ENCODE peak calls at places on chromosomes 11 and 22, in six cellular contexts. F is uterus, V is kidney epithelial cell, M is pancreas, X is cardiac fibroblast, J is IMR-90. P is an unnamed sample.

GRCh38 chr22:43826142-43827093 is 14.3 kb upstream of the EFCAB6 start:
- DNase-seq in F (no peak), V (peak), M (peak), X (peak), J (peak), P (peak)

GRCh38 chr22:22565991-22566390 is 6.9 kb upstream of the PRAME start:
- DNase-seq in F (no peak), V (no peak), M (no peak), X (peak), J (peak), P (peak)

GRCh38 chr22:22710719-22711531 is 66.5 kb downstream of the GGTLC2 start:
- DNase-seq in F (peak), V (no peak), M (peak), X (peak), J (peak), P (peak)

GRCh38 chr22:47929073-47929472 is 1166.6 kb downstream of the TBC1D22A start:
- DNase-seq in F (no peak), V (no peak), M (no peak), X (no peak), J (no peak), P (no peak)

GRCh38 chr11:9664276-9665171 is 647 bp downstream of the SWAP70 start:
- DNase-seq in F (peak), V (no peak), M (peak), X (peak), J (peak), P (peak)

GRCh38 chr22:20012741-20013331 is 3.8 kb downstream of the ARVCF start:
- DNase-seq in F (no peak), V (no peak), M (no peak), X (no peak), J (no peak), P (no peak)

GRCh38 chr22:29032584-29032983 is 29.0 kb downstream of the C22orf31 start:
- DNase-seq in F (no peak), V (no peak), M (peak), X (peak), J (peak), P (peak)

GRCh38 chr11:23311986-23312940 is 452.0 kb upstream of the CCDC179 start:
- DNase-seq in F (no peak), V (no peak), M (no peak), X (no peak), J (peak), P (peak)

GRCh38 chr11:120400564-120401364 is 64.6 kb downstream of the ARHGEF12 start:
- DNase-seq in F (no peak), V (peak), M (no peak), X (peak), J (peak), P (peak)

GRCh38 chr11:6203327-6203726 is 2.0 kb upstream of the C11orf42 start:
- DNase-seq in F (no peak), V (no peak), M (no peak), X (no peak), J (no peak), P (no peak)

GRCh38 chr22:37906364-37907008 is 389 bp downstream of the MICALL1 start:
- DNase-seq in F (peak), V (no peak), M (no peak), X (no peak), J (no peak), P (no peak)

GRCh38 chr11:105763594-105763993 is 153.7 kb downstream of the GRIA4 start:
- DNase-seq in F (no peak), V (no peak), M (no peak), X (no peak), J (no peak), P (no peak)

GRCh38 chr11:31096191-31096590 is 273.3 kb downstream of the DCDC1 start:
- DNase-seq in F (no peak), V (no peak), M (no peak), X (no peak), J (no peak), P (no peak)

GRCh38 chr11:128965485-128965884 is 22.8 kb upstream of the TP53AIP1 start:
- DNase-seq in F (no peak), V (no peak), M (no peak), X (peak), J (no peak), P (no peak)

GRCh38 chr11:100805509-100806199 is 118.6 kb downstream of the ARHGAP42 start:
- DNase-seq in F (no peak), V (no peak), M (no peak), X (no peak), J (peak), P (peak)

GRCh38 chr11:67273260-67273990 is 7.2 kb downstream of the GRK2 start:
- DNase-seq in F (peak), V (no peak), M (peak), X (no peak), J (no peak), P (no peak)

GRCh38 chr11:118887219-118887618 is 3.5 kb downstream of the CXCR5 start:
- DNase-seq in F (no peak), V (no peak), M (no peak), X (no peak), J (no peak), P (no peak)

GRCh38 chr11:123231263-123231662 is 36.2 kb upstream of the CLMP start:
- DNase-seq in F (no peak), V (no peak), M (no peak), X (no peak), J (peak), P (peak)

GRCh38 chr11:120344302-120345004 is 8.2 kb downstream of the ARHGEF12 start:
- DNase-seq in F (no peak), V (no peak), M (no peak), X (no peak), J (peak), P (peak)

GRCh38 chr11:64245797-64246623 is 733 bp downstream of the PPP1R14B start:
- DNase-seq in F (peak), V (peak), M (peak), X (peak), J (peak), P (peak)

DNA sequence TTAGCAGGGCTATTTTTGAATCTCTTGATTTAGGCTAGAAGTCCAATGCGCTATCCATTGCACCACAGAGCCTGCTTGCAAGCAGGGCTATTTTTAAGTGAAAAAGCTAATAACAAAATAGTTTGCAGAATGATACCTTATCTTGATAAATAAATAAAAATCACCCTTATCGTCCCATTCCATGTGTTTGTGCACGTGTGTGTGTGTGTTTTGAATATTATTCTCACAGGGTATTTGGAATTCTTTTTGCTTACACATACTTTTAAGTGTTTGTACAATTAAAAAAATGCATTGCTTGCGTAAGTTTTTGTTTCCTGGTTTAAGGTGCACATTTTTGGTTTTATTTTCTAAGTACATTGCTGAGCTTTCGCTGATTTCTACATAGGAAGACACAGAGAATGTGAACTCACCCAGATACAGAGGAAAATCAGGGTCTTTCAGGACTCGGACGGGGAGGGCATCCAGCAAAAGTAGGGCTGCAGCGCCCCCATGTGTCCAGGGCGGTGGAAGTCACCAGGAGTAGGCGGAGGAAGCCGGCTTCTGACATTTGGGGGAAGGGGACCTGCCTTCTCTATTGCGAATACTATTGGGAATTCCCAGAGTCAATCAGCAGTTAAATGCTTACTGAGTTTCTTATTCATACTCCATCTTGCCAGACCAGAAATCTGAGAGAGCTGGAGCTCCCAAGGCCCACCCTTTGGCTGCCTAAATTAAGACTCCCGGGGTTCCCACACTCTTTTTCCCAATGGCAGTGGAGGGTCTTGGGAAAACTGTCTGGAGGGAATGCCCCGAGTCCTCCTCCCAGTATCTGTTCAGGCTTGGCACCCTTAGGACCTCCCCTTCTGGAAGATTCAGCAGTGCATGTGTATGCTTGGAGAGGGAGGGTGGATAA is 27.2 kb downstream of the SLC1A2 start:
- DNase-seq in F (peak), V (no peak), M (peak), X (peak), J (peak), P (peak)
- H3K4me3 ChIP-seq in F (no peak), V (no peak), M (no peak), X (no peak), J (no peak), P (no peak)

GRCh38 chr11:114135737-114136151 is 76.2 kb downstream of the ZBTB16 start:
- DNase-seq in F (no peak), V (no peak), M (no peak), X (peak), J (no peak), P (peak)
- TF ChIP-seq CTCF in F (no peak), V (no peak), M (no peak), X (no peak), J (no peak), P (no peak)

DNA sequence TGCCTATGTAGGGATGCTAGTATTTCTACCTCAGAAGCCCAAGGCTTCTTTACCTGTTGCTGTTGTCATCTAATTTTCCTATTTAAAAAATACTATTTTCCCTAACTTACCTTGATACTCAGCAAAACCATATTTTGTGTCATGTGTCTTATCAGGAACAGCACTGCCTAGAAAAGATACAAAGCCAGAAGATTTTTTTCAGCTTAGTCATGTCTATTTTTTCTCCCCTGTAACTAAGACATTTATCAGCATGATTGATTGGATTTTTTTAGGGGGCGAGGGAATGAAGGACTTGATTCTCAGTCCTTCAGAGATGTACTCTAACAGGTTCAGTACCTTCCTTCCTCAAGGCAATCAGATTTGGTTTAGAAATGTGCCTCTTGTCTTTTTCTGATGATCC is 3.5 kb upstream of the PIK3IP1 start:
- DNase-seq in F (no peak), V (no peak), M (no peak), X (peak), J (peak), P (peak)
- H3K4me3 ChIP-seq in F (no peak), V (no peak), M (no peak), X (no peak), J (no peak), P (no peak)

GRCh38 chr11:61009392-61010275 is 38.2 kb downstream of the CD6 start:
- DNase-seq in F (no peak), V (no peak), M (no peak), X (no peak), J (no peak), P (no peak)
- TF ChIP-seq CTCF in F (no peak), V (no peak), M (no peak), X (no peak), J (no peak), P (no peak)

GRCh38 chr11:21132146-21132720 is 462.8 kb downstream of the NELL1 start:
- DNase-seq in F (no peak), V (no peak), M (no peak), X (no peak), J (no peak), P (no peak)
- H3K4me3 ChIP-seq in F (no peak), V (no peak), M (no peak), X (no peak), J (no peak), P (no peak)

DNA sequence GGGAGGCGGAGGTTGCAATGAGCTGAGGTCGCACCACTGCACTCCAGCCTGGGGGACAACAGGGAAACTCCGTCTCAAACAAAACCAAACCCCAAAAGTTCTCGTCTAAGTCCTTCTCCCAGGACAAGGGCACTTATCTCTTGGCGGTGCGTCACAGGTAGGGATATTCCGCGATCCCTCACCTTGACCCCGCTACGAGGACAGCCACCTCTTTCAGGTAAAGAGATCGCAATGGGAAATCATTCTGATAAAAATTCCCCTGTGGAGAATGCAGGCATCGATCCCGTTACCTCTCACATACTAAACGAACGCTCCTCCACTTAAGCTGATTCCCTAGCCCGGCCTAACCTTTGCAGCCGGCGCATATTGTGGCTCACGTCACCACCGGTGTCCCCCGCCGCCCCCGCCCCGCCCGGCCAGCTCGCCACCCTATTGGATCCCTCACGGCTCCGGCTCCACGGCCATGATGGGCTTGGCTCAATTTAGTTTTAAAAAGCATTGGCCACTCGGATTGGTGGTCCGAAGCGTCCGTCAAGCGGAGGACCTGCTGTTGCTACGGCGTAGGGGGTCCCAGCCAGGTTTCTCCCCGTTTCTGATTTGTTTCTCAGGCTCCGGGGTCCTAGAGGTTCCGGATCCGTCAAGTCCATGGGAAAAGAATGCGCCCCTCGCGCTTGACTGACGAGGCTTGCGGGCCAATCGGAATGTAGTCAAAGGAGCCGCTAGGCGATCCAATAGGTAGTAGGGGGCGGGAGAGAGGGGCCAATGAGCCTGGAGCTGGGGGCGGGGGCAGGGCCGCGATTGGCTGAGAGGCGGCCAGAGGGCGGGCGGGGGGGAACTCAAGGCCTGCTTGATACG is 439 bp upstream of the PPP6R3 start:
- DNase-seq in F (peak), V (peak), M (peak), X (peak), J (peak), P (peak)
- TF ChIP-seq CTCF in F (no peak), V (no peak), M (no peak), X (no peak), J (no peak), P (no peak)

P was measured in foreskin fibroblast.